ENCODE peak calls at places on chromosome 12, in nine cellular contexts. X is cardiac muscle cell, G is K562, T is uterus, L is Peyer's patch, U is HCT116, A is heart right ventricle, O is stomach, N is A549. E is an unnamed sample.
A peak's percentile ranks its signal among the peaks of the same experiment; 100 is the strongest.

GRCh38 chr12:24227550-24227949 is 278.1 kb upstream of the SOX5 start:
- DNase-seq in N (no peak), L (no peak), G (no peak), U (no peak), X (no peak), O (no peak), T (no peak), A (no peak), E (no peak)

GRCh38 chr12:130695061-130695460 is 21.0 kb downstream of the RIMBP2 start:
- DNase-seq in L (no peak), G (no peak), X (no peak), A (no peak), N (no peak), T (no peak), O (no peak), U (no peak), E (no peak)

GRCh38 chr12:86675197-86675596 is 419.0 kb upstream of the MGAT4C start:
- DNase-seq in N (no peak), G (no peak), O (no peak), U (no peak), T (no peak), X (no peak), L (no peak), A (no peak), E (no peak)

GRCh38 chr12:51773145-51773869 is 75.2 kb downstream of the FIGNL2 start:
- DNase-seq in T (no peak), G (no peak), L (no peak), O (no peak), U (peak; percentile 10), X (no peak), A (no peak), N (no peak), E (no peak)

GRCh38 chr12:105855691-105856405 is 282.9 kb downstream of the NUAK1 start:
- DNase-seq in T (no peak), O (no peak), G (no peak), A (peak; percentile 20), L (no peak), X (no peak), N (no peak), U (no peak), E (no peak)

GRCh38 chr12:106736051-106736957 is 38.2 kb upstream of the RIC8B start:
- DNase-seq in N (no peak), A (no peak), T (no peak), U (no peak), O (no peak), G (no peak), L (no peak), X (no peak), E (peak; percentile 43)

GRCh38 chr12:26090853-26091510 is 33.9 kb downstream of the BHLHE41 start:
- DNase-seq in X (peak; percentile 11), L (no peak), G (no peak), A (no peak), U (no peak), N (no peak), O (no peak), T (no peak), E (no peak)

GRCh38 chr12:123973552-123974341 is 732 bp downstream of the ZNF664 start:
- DNase-seq in N (peak; percentile 40), X (peak; percentile 73), O (peak; percentile 52), T (peak; percentile 55), L (peak; percentile 68), G (no peak), A (peak; percentile 70), U (no peak), E (peak; percentile 39)

GRCh38 chr12:7369274-7369729 is 65.4 kb downstream of the ACSM4 start:
- DNase-seq in G (no peak), T (no peak), U (peak; percentile 81), A (peak; percentile 62), O (no peak), L (peak; percentile 45), X (no peak), N (no peak), E (no peak)

GRCh38 chr12:106226884-106227640 is 20.8 kb downstream of the CKAP4 start:
- DNase-seq in L (no peak), X (peak; percentile 61), O (no peak), G (peak; percentile 53), N (peak; percentile 87), U (peak; percentile 28), A (no peak), T (no peak), E (peak; percentile 54)

GRCh38 chr12:110780448-110780847 is 37.8 kb upstream of the PPP1CC start:
- DNase-seq in A (no peak), G (no peak), T (no peak), X (no peak), N (no peak), U (no peak), O (no peak), L (no peak), E (no peak)

GRCh38 chr12:49540229-49541139 is 1.7 kb downstream of the KCNH3 start:
- DNase-seq in A (no peak), U (no peak), X (peak; percentile 1), T (no peak), N (no peak), L (peak; percentile 50), G (no peak), O (no peak), E (no peak)

GRCh38 chr12:96487214-96487613 is 2.2 kb upstream of the CFAP54 start:
- DNase-seq in X (no peak), U (no peak), N (peak; percentile 55), A (no peak), L (no peak), T (no peak), O (no peak), G (no peak), E (no peak)

GRCh38 chr12:117010693-117011451 is 88.3 kb downstream of the TESC start:
- DNase-seq in X (no peak), G (no peak), T (no peak), U (no peak), N (no peak), A (no peak), O (no peak), L (no peak), E (no peak)

DNA sequence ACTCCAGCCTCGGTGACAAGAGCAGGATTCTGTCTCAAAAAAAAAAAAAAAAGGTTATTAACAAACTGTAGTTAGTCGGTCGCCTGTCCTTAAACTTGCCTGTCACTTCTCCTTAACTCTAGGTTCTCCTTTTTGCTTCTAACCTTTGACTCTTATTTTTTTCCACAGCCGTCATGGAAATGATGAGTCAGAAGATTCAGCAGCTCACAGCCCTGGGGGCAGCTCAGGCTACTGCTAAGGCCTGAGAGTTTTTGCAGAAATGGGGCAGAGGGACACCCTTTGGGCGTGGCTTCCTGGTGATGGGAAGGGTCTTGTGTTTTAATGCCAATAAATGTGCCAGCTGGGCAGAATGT is 418 bp upstream of the MYG1 start:
- DNase-seq in N (peak; percentile 58), T (no peak), X (no peak), U (peak; percentile 29), A (no peak), O (no peak), G (no peak), L (no peak), E (peak; percentile 44)
- H3K4me1 ChIP-seq in N (peaks cover 53% of the 10 kb centered on the region), T (peaks cover 18% of the 10 kb centered on the region), X (peaks cover 9% of the 10 kb centered on the region), U (peaks cover 51% of the 10 kb centered on the region), A (peaks cover 52% of the 10 kb centered on the region), O (peaks cover 56% of the 10 kb centered on the region), G (peaks cover 23% of the 10 kb centered on the region), L (peaks cover 28% of the 10 kb centered on the region), E (peaks cover 10% of the 10 kb centered on the region)

DNA sequence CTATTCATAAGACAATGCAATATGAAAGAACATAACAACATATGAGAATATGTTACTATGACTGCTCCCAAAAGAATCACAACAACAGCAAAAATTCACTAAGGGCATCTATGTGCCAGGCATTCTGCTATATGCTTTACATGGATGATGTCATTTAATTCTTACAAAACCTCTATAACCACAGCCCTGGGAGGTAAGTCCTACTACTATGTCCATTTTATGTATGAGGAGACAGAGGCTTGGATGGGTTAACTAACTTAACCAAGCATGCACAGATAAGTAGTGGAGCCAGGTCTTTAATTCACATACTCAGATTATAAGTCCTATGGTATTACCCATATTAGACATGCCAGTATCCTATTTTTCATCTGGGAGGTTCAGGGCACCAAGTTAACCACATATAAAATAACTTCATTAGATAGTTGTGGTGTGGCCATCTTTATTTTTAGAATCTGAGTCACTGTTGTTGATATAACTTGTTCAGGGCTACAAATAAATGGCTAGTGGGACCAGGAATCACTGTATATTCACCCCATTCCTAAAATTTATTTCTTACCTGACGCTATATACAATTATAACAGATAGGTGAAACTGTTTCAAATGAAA is 33.2 kb upstream of the RAD51AP1 start:
- DNase-seq in T (no peak), A (no peak), G (no peak), L (no peak), U (no peak), N (no peak), O (no peak), X (no peak), E (no peak)
- H3K9me3 ChIP-seq in T (no peaks in the 10 kb centered on the region), A (no peaks in the 10 kb centered on the region), G (no peaks in the 10 kb centered on the region), L (no peaks in the 10 kb centered on the region), U (no peaks in the 10 kb centered on the region), N (no peaks in the 10 kb centered on the region), O (no peaks in the 10 kb centered on the region), X (no peaks in the 10 kb centered on the region), E (no peaks in the 10 kb centered on the region)

DNA sequence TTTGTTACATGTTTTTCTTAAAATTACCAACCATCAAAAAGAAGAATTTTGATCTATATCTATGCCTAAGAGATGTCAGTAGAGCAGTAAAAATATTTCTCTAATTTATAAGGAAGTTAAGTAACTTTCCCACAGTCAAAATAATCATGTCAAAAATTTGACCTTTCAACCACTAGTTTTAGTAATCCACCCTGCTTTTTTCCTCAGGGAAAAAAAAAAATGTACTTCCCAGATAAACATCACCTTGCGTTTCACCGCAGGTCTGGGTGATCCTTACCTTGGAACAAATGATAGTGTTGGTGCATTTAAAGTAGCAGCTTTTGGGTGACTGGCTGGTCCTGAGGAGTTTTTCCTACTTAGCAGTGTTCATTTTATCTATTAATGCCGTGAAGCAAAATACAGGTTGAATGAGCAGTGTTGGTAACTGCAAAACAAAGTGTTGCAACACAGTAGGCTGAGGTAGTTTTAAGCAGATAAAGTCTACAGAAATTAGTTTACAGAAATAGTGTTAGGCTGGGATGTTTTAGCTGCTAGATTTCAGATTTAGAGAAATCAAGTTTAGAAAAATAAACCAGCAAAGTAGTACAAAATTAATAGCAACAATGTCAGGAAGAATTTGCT is 137.2 kb upstream of the DNM1L start:
- DNase-seq in N (no peak), U (no peak), G (no peak), X (no peak), O (no peak), A (no peak), T (no peak), L (no peak), E (no peak)
- H3K4me1 ChIP-seq in N (peaks cover 33% of the 10 kb centered on the region), U (no peaks in the 10 kb centered on the region), G (no peaks in the 10 kb centered on the region), X (peaks cover 12% of the 10 kb centered on the region), O (peaks cover 63% of the 10 kb centered on the region), A (peaks cover 53% of the 10 kb centered on the region), T (peaks cover 5% of the 10 kb centered on the region), L (no peaks in the 10 kb centered on the region), E (no peaks in the 10 kb centered on the region)

DNA sequence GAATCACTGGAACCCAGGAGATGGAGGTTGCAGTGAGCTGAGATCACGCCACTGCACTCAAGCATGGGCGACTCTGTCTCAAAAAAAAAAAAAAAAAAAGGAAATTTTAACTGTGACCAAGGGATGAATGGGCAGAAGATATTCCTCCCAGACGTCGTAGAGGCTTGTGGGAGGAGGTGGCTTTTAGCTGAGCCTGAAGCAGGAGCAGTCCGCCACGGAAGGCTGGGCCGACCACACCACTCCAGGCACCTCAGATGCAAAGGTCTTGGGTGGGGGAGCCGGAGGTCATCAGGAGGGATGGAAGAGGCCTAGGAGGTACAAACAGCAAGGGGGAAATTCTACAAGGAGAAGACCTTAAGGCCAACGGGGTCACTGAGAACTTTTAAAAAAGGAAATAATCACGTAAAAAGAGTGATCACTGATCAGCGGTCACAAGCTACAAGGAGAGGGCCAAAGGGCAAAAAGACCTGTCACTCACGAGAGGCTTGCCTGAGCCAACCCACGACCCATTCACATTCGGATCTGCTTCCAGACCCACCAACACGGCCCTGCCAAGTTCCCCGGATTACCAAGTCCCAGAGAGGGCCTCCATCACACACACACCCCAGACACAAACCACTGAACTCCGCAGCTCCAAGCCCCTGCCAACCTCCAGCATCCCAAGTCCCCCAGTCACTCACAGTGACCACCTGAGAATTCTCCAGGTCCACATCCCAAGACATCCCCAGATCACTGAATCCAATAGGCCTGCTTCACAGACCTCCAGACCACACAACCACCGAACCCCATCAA is 3.5 kb downstream of the ZNF605 start:
- DNase-seq in G (no peak), A (no peak), O (no peak), N (no peak), U (no peak), X (no peak), T (no peak), L (no peak), E (no peak)
- H3K9me3 ChIP-seq in G (peaks cover 24% of the 10 kb centered on the region), A (peaks cover 65% of the 10 kb centered on the region), O (peaks cover 46% of the 10 kb centered on the region), N (peaks cover 76% of the 10 kb centered on the region), U (peaks cover 25% of the 10 kb centered on the region), X (no peaks in the 10 kb centered on the region), T (peaks cover 21% of the 10 kb centered on the region), L (peaks cover 58% of the 10 kb centered on the region), E (peaks cover 4% of the 10 kb centered on the region)

E was measured in small intestine.